ENCODE peak calls at places on chromosomes 3 and 15, in eight cellular contexts. One of them, this sample, is unnamed.

GRCh38 chr15:61687651-61688050 is 372.6 kb downstream of the VPS13C start:
- DNase-seq in left ventricle myocardium inferior: no peak
- DNase-seq in heart right ventricle: no peak
- DNase-seq in PC-3: no peak
- DNase-seq in fibroblast of mammary gland: no peak
- DNase-seq in mucosa of descending colon: no peak
- DNase-seq in fibroblast of pulmonary artery: no peak
- DNase-seq in lower lobe of right lung: no peak
- DNase-seq in this sample: no peak

GRCh38 chr15:52730163-52730562 is 51.0 kb upstream of the ATOSA start:
- DNase-seq in left ventricle myocardium inferior: no peak
- DNase-seq in heart right ventricle: no peak
- DNase-seq in PC-3: peak
- DNase-seq in fibroblast of mammary gland: peak
- DNase-seq in mucosa of descending colon: no peak
- DNase-seq in fibroblast of pulmonary artery: peak
- DNase-seq in lower lobe of right lung: no peak
- DNase-seq in this sample: peak

GRCh38 chr3:109685084-109686079 is 348.0 kb upstream of the DPPA4 start:
- DNase-seq in left ventricle myocardium inferior: peak
- DNase-seq in heart right ventricle: peak
- DNase-seq in PC-3: peak
- DNase-seq in fibroblast of mammary gland: peak
- DNase-seq in mucosa of descending colon: peak
- DNase-seq in fibroblast of pulmonary artery: peak
- DNase-seq in lower lobe of right lung: no peak
- DNase-seq in this sample: peak

GRCh38 chr3:133673746-133674145 is 12.0 kb upstream of the TOPBP1 start:
- DNase-seq in left ventricle myocardium inferior: no peak
- DNase-seq in heart right ventricle: no peak
- DNase-seq in PC-3: no peak
- DNase-seq in fibroblast of mammary gland: no peak
- DNase-seq in mucosa of descending colon: no peak
- DNase-seq in fibroblast of pulmonary artery: no peak
- DNase-seq in lower lobe of right lung: no peak
- DNase-seq in this sample: no peak

GRCh38 chr3:107680698-107681097 is 157.9 kb downstream of the BBX start:
- DNase-seq in left ventricle myocardium inferior: no peak
- DNase-seq in heart right ventricle: no peak
- DNase-seq in PC-3: peak
- DNase-seq in fibroblast of mammary gland: peak
- DNase-seq in mucosa of descending colon: no peak
- DNase-seq in fibroblast of pulmonary artery: peak
- DNase-seq in lower lobe of right lung: no peak
- DNase-seq in this sample: no peak

GRCh38 chr15:68808770-68809169 is 11.9 kb downstream of the ANP32A start:
- DNase-seq in left ventricle myocardium inferior: no peak
- DNase-seq in heart right ventricle: no peak
- DNase-seq in PC-3: no peak
- DNase-seq in fibroblast of mammary gland: no peak
- DNase-seq in mucosa of descending colon: no peak
- DNase-seq in fibroblast of pulmonary artery: no peak
- DNase-seq in lower lobe of right lung: no peak
- DNase-seq in this sample: no peak

GRCh38 chr3:186760141-186760813 is 23.1 kb upstream of the EIF4A2 start:
- DNase-seq in left ventricle myocardium inferior: no peak
- DNase-seq in heart right ventricle: no peak
- DNase-seq in PC-3: peak
- DNase-seq in fibroblast of mammary gland: no peak
- DNase-seq in mucosa of descending colon: no peak
- DNase-seq in fibroblast of pulmonary artery: no peak
- DNase-seq in lower lobe of right lung: no peak
- DNase-seq in this sample: no peak

GRCh38 chr3:113054552-113054951 is 63.8 kb downstream of the GTPBP8 start:
- DNase-seq in left ventricle myocardium inferior: no peak
- DNase-seq in heart right ventricle: no peak
- DNase-seq in PC-3: no peak
- DNase-seq in fibroblast of mammary gland: peak
- DNase-seq in mucosa of descending colon: no peak
- DNase-seq in fibroblast of pulmonary artery: peak
- DNase-seq in lower lobe of right lung: no peak
- DNase-seq in this sample: peak

GRCh38 chr3:29906906-29907305 is 626.0 kb downstream of the RBMS3 start:
- DNase-seq in left ventricle myocardium inferior: no peak
- DNase-seq in heart right ventricle: no peak
- DNase-seq in PC-3: no peak
- DNase-seq in fibroblast of mammary gland: peak
- DNase-seq in mucosa of descending colon: no peak
- DNase-seq in fibroblast of pulmonary artery: peak
- DNase-seq in lower lobe of right lung: no peak
- DNase-seq in this sample: no peak

GRCh38 chr15:85485956-85486567 is 105.7 kb downstream of the AKAP13 start:
- DNase-seq in left ventricle myocardium inferior: no peak
- DNase-seq in heart right ventricle: no peak
- DNase-seq in PC-3: peak
- DNase-seq in fibroblast of mammary gland: peak
- DNase-seq in mucosa of descending colon: no peak
- DNase-seq in fibroblast of pulmonary artery: peak
- DNase-seq in lower lobe of right lung: no peak
- DNase-seq in this sample: peak

GRCh38 chr15:65829150-65829764 is 37.2 kb upstream of the DENND4A start:
- DNase-seq in left ventricle myocardium inferior: no peak
- DNase-seq in heart right ventricle: no peak
- DNase-seq in PC-3: peak
- DNase-seq in fibroblast of mammary gland: peak
- DNase-seq in mucosa of descending colon: no peak
- DNase-seq in fibroblast of pulmonary artery: peak
- DNase-seq in lower lobe of right lung: no peak
- DNase-seq in this sample: peak

GRCh38 chr15:67105065-67105951 is 39.9 kb downstream of the SMAD3 start:
- DNase-seq in left ventricle myocardium inferior: no peak
- DNase-seq in heart right ventricle: no peak
- DNase-seq in PC-3: peak
- DNase-seq in fibroblast of mammary gland: peak
- DNase-seq in mucosa of descending colon: no peak
- DNase-seq in fibroblast of pulmonary artery: peak
- DNase-seq in lower lobe of right lung: no peak
- DNase-seq in this sample: peak

GRCh38 chr15:29170496-29170895 is 99.1 kb downstream of the NSMCE3 start:
- DNase-seq in left ventricle myocardium inferior: no peak
- DNase-seq in heart right ventricle: no peak
- DNase-seq in PC-3: no peak
- DNase-seq in fibroblast of mammary gland: no peak
- DNase-seq in mucosa of descending colon: no peak
- DNase-seq in fibroblast of pulmonary artery: no peak
- DNase-seq in lower lobe of right lung: no peak
- DNase-seq in this sample: no peak

GRCh38 chr3:193744822-193745684 is 152.0 kb downstream of the OPA1 start:
- DNase-seq in left ventricle myocardium inferior: no peak
- DNase-seq in heart right ventricle: no peak
- DNase-seq in PC-3: no peak
- DNase-seq in fibroblast of mammary gland: peak
- DNase-seq in mucosa of descending colon: no peak
- DNase-seq in fibroblast of pulmonary artery: peak
- DNase-seq in lower lobe of right lung: no peak
- DNase-seq in this sample: no peak

GRCh38 chr15:66702770-66703539 is 919 bp downstream of the SMAD6 start:
- DNase-seq in left ventricle myocardium inferior: peak
- DNase-seq in heart right ventricle: peak
- DNase-seq in PC-3: no peak
- DNase-seq in fibroblast of mammary gland: no peak
- DNase-seq in mucosa of descending colon: peak
- DNase-seq in fibroblast of pulmonary artery: no peak
- DNase-seq in lower lobe of right lung: peak
- DNase-seq in this sample: no peak

GRCh38 chr15:60695713-60696522 is 217.0 kb upstream of the ICE2 start:
- DNase-seq in left ventricle myocardium inferior: no peak
- DNase-seq in heart right ventricle: no peak
- DNase-seq in PC-3: no peak
- DNase-seq in fibroblast of mammary gland: peak
- DNase-seq in mucosa of descending colon: no peak
- DNase-seq in fibroblast of pulmonary artery: no peak
- DNase-seq in lower lobe of right lung: no peak
- DNase-seq in this sample: no peak

GRCh38 chr15:59642351-59642750 is 15.0 kb downstream of the GTF2A2 start:
- DNase-seq in left ventricle myocardium inferior: no peak
- DNase-seq in heart right ventricle: no peak
- DNase-seq in PC-3: no peak
- DNase-seq in fibroblast of mammary gland: no peak
- DNase-seq in mucosa of descending colon: no peak
- DNase-seq in fibroblast of pulmonary artery: peak
- DNase-seq in lower lobe of right lung: no peak
- DNase-seq in this sample: peak
- TF ChIP-seq CTCF in left ventricle myocardium inferior: no peak
- TF ChIP-seq CTCF in heart right ventricle: no peak
- TF ChIP-seq CTCF in PC-3: peak
- TF ChIP-seq CTCF in fibroblast of mammary gland: no peak
- TF ChIP-seq CTCF in mucosa of descending colon: no peak
- TF ChIP-seq CTCF in fibroblast of pulmonary artery: peak
- TF ChIP-seq CTCF in lower lobe of right lung: no peak
- TF ChIP-seq CTCF in this sample: peak

GRCh38 chr3:196162679-196163078 is 48.5 kb downstream of the ZDHHC19 start:
- DNase-seq in left ventricle myocardium inferior: no peak
- DNase-seq in heart right ventricle: no peak
- DNase-seq in PC-3: no peak
- DNase-seq in fibroblast of mammary gland: no peak
- DNase-seq in mucosa of descending colon: no peak
- DNase-seq in fibroblast of pulmonary artery: no peak
- DNase-seq in lower lobe of right lung: peak
- DNase-seq in this sample: no peak

GRCh38 chr3:196156160-196156559 is 55.0 kb downstream of the ZDHHC19 start:
- DNase-seq in left ventricle myocardium inferior: no peak
- DNase-seq in heart right ventricle: no peak
- DNase-seq in PC-3: no peak
- DNase-seq in fibroblast of mammary gland: no peak
- DNase-seq in mucosa of descending colon: no peak
- DNase-seq in fibroblast of pulmonary artery: no peak
- DNase-seq in lower lobe of right lung: no peak
- DNase-seq in this sample: no peak

GRCh38 chr3:196159952-196160804 is 51.0 kb downstream of the ZDHHC19 start:
- DNase-seq in left ventricle myocardium inferior: no peak
- DNase-seq in heart right ventricle: no peak
- DNase-seq in PC-3: peak
- DNase-seq in fibroblast of mammary gland: peak
- DNase-seq in mucosa of descending colon: peak
- DNase-seq in fibroblast of pulmonary artery: peak
- DNase-seq in lower lobe of right lung: peak
- DNase-seq in this sample: peak

GRCh38 chr3:196163212-196163611 is 48.0 kb downstream of the ZDHHC19 start:
- DNase-seq in left ventricle myocardium inferior: no peak
- DNase-seq in heart right ventricle: no peak
- DNase-seq in PC-3: no peak
- DNase-seq in fibroblast of mammary gland: no peak
- DNase-seq in mucosa of descending colon: no peak
- DNase-seq in fibroblast of pulmonary artery: no peak
- DNase-seq in lower lobe of right lung: peak
- DNase-seq in this sample: no peak

GRCh38 chr3:196159526-196159925 is 51.7 kb downstream of the ZDHHC19 start:
- DNase-seq in left ventricle myocardium inferior: no peak
- DNase-seq in heart right ventricle: no peak
- DNase-seq in PC-3: no peak
- DNase-seq in fibroblast of mammary gland: no peak
- DNase-seq in mucosa of descending colon: no peak
- DNase-seq in fibroblast of pulmonary artery: no peak
- DNase-seq in lower lobe of right lung: peak
- DNase-seq in this sample: no peak
- H3K4me3 ChIP-seq in left ventricle myocardium inferior: no peak
- H3K4me3 ChIP-seq in heart right ventricle: no peak
- H3K4me3 ChIP-seq in PC-3: no peak
- H3K4me3 ChIP-seq in fibroblast of mammary gland: no peak
- H3K4me3 ChIP-seq in mucosa of descending colon: no peak
- H3K4me3 ChIP-seq in fibroblast of pulmonary artery: no peak
- H3K4me3 ChIP-seq in lower lobe of right lung: no peak
- H3K4me3 ChIP-seq in this sample: no peak

DNA sequence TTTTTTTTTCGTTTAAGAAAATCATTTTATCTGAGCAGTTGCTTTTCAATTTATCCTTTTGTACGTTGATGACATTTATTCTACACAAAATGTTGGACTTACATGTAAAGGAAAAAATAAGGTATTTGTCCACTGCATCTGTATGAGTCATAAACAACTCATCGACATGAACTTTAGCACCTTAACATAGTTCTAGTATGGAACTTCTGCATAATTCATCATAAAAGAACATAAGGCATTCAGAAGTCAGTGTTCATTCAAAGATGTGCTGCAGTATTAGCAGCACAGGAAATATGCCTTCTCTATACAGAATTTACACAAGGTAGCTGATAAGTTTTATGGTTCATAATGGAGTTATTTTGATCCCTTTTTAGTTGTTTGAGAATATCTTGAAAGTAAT is 801.6 kb downstream of the CADM2 start:
- DNase-seq in left ventricle myocardium inferior: no peak
- DNase-seq in heart right ventricle: no peak
- DNase-seq in PC-3: peak
- DNase-seq in fibroblast of mammary gland: no peak
- DNase-seq in mucosa of descending colon: no peak
- DNase-seq in fibroblast of pulmonary artery: no peak
- DNase-seq in lower lobe of right lung: no peak
- DNase-seq in this sample: no peak
- TF ChIP-seq CTCF in left ventricle myocardium inferior: no peak
- TF ChIP-seq CTCF in heart right ventricle: no peak
- TF ChIP-seq CTCF in PC-3: no peak
- TF ChIP-seq CTCF in fibroblast of mammary gland: no peak
- TF ChIP-seq CTCF in mucosa of descending colon: no peak
- TF ChIP-seq CTCF in fibroblast of pulmonary artery: no peak
- TF ChIP-seq CTCF in lower lobe of right lung: no peak
- TF ChIP-seq CTCF in this sample: no peak

GRCh38 chr15:59590027-59590426 is 21.6 kb upstream of the GCNT3 start:
- DNase-seq in left ventricle myocardium inferior: no peak
- DNase-seq in heart right ventricle: no peak
- DNase-seq in PC-3: no peak
- DNase-seq in fibroblast of mammary gland: no peak
- DNase-seq in mucosa of descending colon: no peak
- DNase-seq in fibroblast of pulmonary artery: no peak
- DNase-seq in lower lobe of right lung: no peak
- DNase-seq in this sample: no peak

GRCh38 chr15:59583088-59583487 is 28.5 kb upstream of the GCNT3 start:
- DNase-seq in left ventricle myocardium inferior: no peak
- DNase-seq in heart right ventricle: no peak
- DNase-seq in PC-3: no peak
- DNase-seq in fibroblast of mammary gland: no peak
- DNase-seq in mucosa of descending colon: no peak
- DNase-seq in fibroblast of pulmonary artery: no peak
- DNase-seq in lower lobe of right lung: no peak
- DNase-seq in this sample: no peak

GRCh38 chr15:59591372-59591771 is 20.2 kb upstream of the GCNT3 start:
- DNase-seq in left ventricle myocardium inferior: no peak
- DNase-seq in heart right ventricle: no peak
- DNase-seq in PC-3: no peak
- DNase-seq in fibroblast of mammary gland: no peak
- DNase-seq in mucosa of descending colon: no peak
- DNase-seq in fibroblast of pulmonary artery: no peak
- DNase-seq in lower lobe of right lung: no peak
- DNase-seq in this sample: no peak

GRCh38 chr15:59587085-59587826 is 24.3 kb upstream of the GCNT3 start:
- DNase-seq in left ventricle myocardium inferior: no peak
- DNase-seq in heart right ventricle: no peak
- DNase-seq in PC-3: peak
- DNase-seq in fibroblast of mammary gland: no peak
- DNase-seq in mucosa of descending colon: no peak
- DNase-seq in fibroblast of pulmonary artery: no peak
- DNase-seq in lower lobe of right lung: no peak
- DNase-seq in this sample: no peak
- H3K4me3 ChIP-seq in left ventricle myocardium inferior: no peak
- H3K4me3 ChIP-seq in heart right ventricle: no peak
- H3K4me3 ChIP-seq in PC-3: no peak
- H3K4me3 ChIP-seq in fibroblast of mammary gland: no peak
- H3K4me3 ChIP-seq in mucosa of descending colon: no peak
- H3K4me3 ChIP-seq in fibroblast of pulmonary artery: no peak
- H3K4me3 ChIP-seq in lower lobe of right lung: no peak
- H3K4me3 ChIP-seq in this sample: no peak

This sample was measured in fibroblast of the aortic adventitia.